ENCODE peak calls at places on chromosome X, in ten cellular contexts. U is renal cortical epithelial cell; N is A172; Y is lower leg skin; P is NCI-H1417; W is NCI-H1092; J is HL-60; V is WERI-Rb-1; Q is activated T-cell treated with anti-CD3 and anti-CD28 coated beads, Interleukin-2, amount 50 U/mL, for 72 hours; S is NK-92 treated with Interleukin-12 subunit alpha and Interleukin-12 subunit beta, amount 100 ng/mL, for 24 hours. R is an unnamed sample.

GRCh38 chrX:77087529-77088169 is 359.5 kb upstream of the FGF16 start:
- DNase-seq in U (no peak), N (no peak), Y (peak), P (no peak), W (no peak), J (no peak), V (no peak), Q (no peak), S (no peak), R (peak)

GRCh38 chrX:147174596-147174995 is 360.1 kb upstream of the CXorf51A start:
- DNase-seq in U (peak), N (peak), Y (no peak), P (no peak), W (no peak), J (no peak), V (no peak), Q (no peak), S (no peak), R (no peak)

GRCh38 chrX:103794117-103794516 is 17.5 kb downstream of the PLP1 start:
- DNase-seq in U (no peak), N (no peak), Y (no peak), P (no peak), W (no peak), J (no peak), V (no peak), Q (no peak), S (no peak), R (no peak)

GRCh38 chrX:70052895-70053615 is 3.3 kb upstream of the AWAT2 start:
- DNase-seq in U (no peak), N (no peak), Y (no peak), P (no peak), W (no peak), J (no peak), V (no peak), Q (no peak), S (no peak), R (no peak)

GRCh38 chrX:114267127-114267526 is 316.8 kb upstream of the HTR2C start:
- DNase-seq in U (no peak), N (no peak), Y (no peak), P (no peak), W (no peak), J (no peak), V (no peak), Q (no peak), S (no peak), R (no peak)

GRCh38 chrX:64229145-64229544 is 1.3 kb downstream of the ASB12 start:
- DNase-seq in U (no peak), N (no peak), Y (no peak), P (no peak), W (no peak), J (no peak), V (no peak), Q (no peak), S (no peak), R (no peak)

GRCh38 chrX:138856881-138857280 is 145.4 kb upstream of the FGF13 start:
- DNase-seq in U (peak), N (no peak), Y (no peak), P (no peak), W (no peak), J (no peak), V (no peak), Q (no peak), S (no peak), R (no peak)

GRCh38 chrX:137771537-137771936 is 205.6 kb downstream of the ZIC3 start:
- DNase-seq in U (no peak), N (no peak), Y (no peak), P (no peak), W (no peak), J (no peak), V (no peak), Q (no peak), S (no peak), R (no peak)

GRCh38 chrX:118212817-118213183 is 96.2 kb upstream of the KLHL13 start:
- DNase-seq in U (no peak), N (no peak), Y (no peak), P (no peak), W (no peak), J (no peak), V (no peak), Q (no peak), S (peak), R (no peak)

GRCh38 chrX:129842510-129843208 is 1.0 kb downstream of the ZDHHC9 start:
- DNase-seq in U (peak), N (no peak), Y (peak), P (peak), W (no peak), J (no peak), V (no peak), Q (no peak), S (no peak), R (peak)